ENCODE peak calls at places on chromosomes 7 and 10, in six cellular contexts. Z, F, P, A, X and Q are unnamed samples.

GRCh38 chr7:725223-726005 is 1.1 kb upstream of the DNAAF5 start:
- DNase-seq in A (no peak), P (no peak), X (no peak), Z (no peak), F (no peak), Q (no peak)

GRCh38 chr10:69653561-69653960 is 23.5 kb downstream of the FAM241B start:
- DNase-seq in X (no peak), P (no peak), Z (no peak), F (no peak), A (no peak), Q (no peak)

GRCh38 chr10:70596860-70597809 is 5.4 kb downstream of the PRF1 start:
- DNase-seq in A (peak; percentile 41), P (peak; percentile 29), Z (peak; percentile 62), F (peak; percentile 19), X (no peak), Q (no peak)

GRCh38 chr7:11082552-11083213 is 109.0 kb downstream of the PHF14 start:
- DNase-seq in P (no peak), X (no peak), Z (no peak), F (peak; percentile 75), A (no peak), Q (no peak)

GRCh38 chr7:69633122-69633892 is 35.0 kb downstream of the AUTS2 start:
- DNase-seq in F (no peak), Z (no peak), A (no peak), X (no peak), P (no peak), Q (no peak)

GRCh38 chr7:140232959-140233649 is 56.3 kb upstream of the KDM7A start:
- DNase-seq in Z (no peak), X (peak; percentile 70), A (no peak), P (no peak), F (peak; percentile 52), Q (no peak)

GRCh38 chr10:19749185-19749729 is 67.0 kb upstream of the PLXDC2 start:
- DNase-seq in Z (no peak), A (no peak), X (no peak), F (no peak), P (no peak), Q (no peak)

GRCh38 chr10:132407846-132408278 is 10.9 kb downstream of the PWWP2B start:
- DNase-seq in Z (peak; percentile 55), F (no peak), P (peak; percentile 91), A (no peak), X (no peak), Q (peak; percentile 62)

GRCh38 chr7:142066536-142066935 is 45.0 kb upstream of the MGAM2 start:
- DNase-seq in X (no peak), F (no peak), P (no peak), Z (no peak), A (no peak), Q (no peak)

GRCh38 chr7:17492437-17492836 is 194.0 kb downstream of the AHR start:
- DNase-seq in X (peak; percentile 41), A (no peak), F (no peak), Z (no peak), P (no peak), Q (no peak)

GRCh38 chr7:12895296-12895695 is 207.9 kb downstream of the ARL4A start:
- DNase-seq in X (no peak), Z (no peak), A (no peak), F (no peak), P (no peak), Q (no peak)

GRCh38 chr7:127913686-127914085 is 117.6 kb downstream of the LRRC4 start:
- DNase-seq in P (no peak), A (no peak), X (no peak), F (no peak), Z (no peak), Q (no peak)

GRCh38 chr10:128612631-128613030 is 486.4 kb upstream of the MKI67 start:
- DNase-seq in P (no peak), X (no peak), A (no peak), Z (no peak), F (no peak), Q (no peak)

GRCh38 chr10:63466168-63466935 is 575 bp upstream of the JMJD1C start:
- DNase-seq in Z (peak; percentile 55), P (no peak), F (peak; percentile 54), A (peak; percentile 28), X (no peak), Q (peak; percentile 19)

GRCh38 chr10:110858297-110858934 is 13.3 kb upstream of the PDCD4 start:
- DNase-seq in X (no peak), F (no peak), P (no peak), A (peak; percentile 36), Z (no peak), Q (no peak)

GRCh38 chr7:95718556-95719410 is 53.6 kb upstream of the DYNC1I1 start:
- DNase-seq in F (no peak), P (no peak), Z (peak; percentile 29), A (no peak), X (no peak), Q (no peak)

GRCh38 chr10:53153831-53154230 is 381.2 kb upstream of the MBL2 start:
- DNase-seq in X (no peak), Z (no peak), A (no peak), P (no peak), F (no peak), Q (no peak)

GRCh38 chr10:88212069-88212468 is 348.6 kb downstream of the PTEN start:
- DNase-seq in Z (no peak), P (no peak), X (no peak), A (no peak), F (no peak), Q (no peak)

GRCh38 chr7:14835399-14835798 is 67.2 kb downstream of the DGKB start:
- DNase-seq in F (no peak), Z (no peak), A (no peak), P (no peak), X (no peak), Q (no peak)

GRCh38 chr7:65975814-65976445 is 6.1 kb downstream of the GUSB start:
- DNase-seq in X (no peak), F (no peak), P (no peak), Z (no peak), A (peak; percentile 8), Q (no peak)

GRCh38 chr7:936131-937054 is 18.1 kb downstream of the ADAP1 start:
- DNase-seq in A (no peak), F (no peak), X (peak; percentile 92), P (no peak), Z (no peak), Q (peak; percentile 88)

GRCh38 chr10:45058580-45058979 is 57.9 kb downstream of the ZNF22 start:
- DNase-seq in A (no peak), P (no peak), F (no peak), X (no peak), Z (no peak), Q (no peak)

GRCh38 chr10:112296908-112297331 is 13.7 kb downstream of the TECTB start:
- DNase-seq in X (no peak), Z (peak; percentile 26), A (no peak), P (no peak), F (peak; percentile 70), Q (no peak)

GRCh38 chr7:130371059-130371458 is 9.2 kb upstream of the CPA1 start:
- DNase-seq in X (no peak), P (no peak), Z (no peak), F (no peak), A (no peak), Q (no peak)

GRCh38 chr10:22335204-22335956 is 9.9 kb upstream of the SPAG6 start:
- DNase-seq in A (no peak), X (no peak), P (peak; percentile 78), F (no peak), Z (peak; percentile 33), Q (no peak)

GRCh38 chr10:22333667-22334282 is 11.5 kb upstream of the SPAG6 start:
- DNase-seq in P (no peak), A (no peak), X (no peak), Z (no peak), F (no peak), Q (no peak)

GRCh38 chr10:22332116-22332692 is 11.3 kb downstream of the BMI1 start:
- DNase-seq in X (no peak), Z (no peak), P (no peak), F (no peak), A (no peak), Q (no peak)

GRCh38 chr10:22334414-22335203 is 10.7 kb upstream of the SPAG6 start:
- DNase-seq in P (peak; percentile 88), F (no peak), A (no peak), Z (no peak), X (no peak), Q (no peak)

GRCh38 chr10:22333167-22333566 is 12.1 kb upstream of the SPAG6 start:
- DNase-seq in P (no peak), A (no peak), X (no peak), F (no peak), Z (no peak), Q (no peak)
- TF ChIP-seq TAF1 in P (no peak), A (no peak), X (no peak), F (no peak), Z (no peak), Q (no peak)

DNA sequence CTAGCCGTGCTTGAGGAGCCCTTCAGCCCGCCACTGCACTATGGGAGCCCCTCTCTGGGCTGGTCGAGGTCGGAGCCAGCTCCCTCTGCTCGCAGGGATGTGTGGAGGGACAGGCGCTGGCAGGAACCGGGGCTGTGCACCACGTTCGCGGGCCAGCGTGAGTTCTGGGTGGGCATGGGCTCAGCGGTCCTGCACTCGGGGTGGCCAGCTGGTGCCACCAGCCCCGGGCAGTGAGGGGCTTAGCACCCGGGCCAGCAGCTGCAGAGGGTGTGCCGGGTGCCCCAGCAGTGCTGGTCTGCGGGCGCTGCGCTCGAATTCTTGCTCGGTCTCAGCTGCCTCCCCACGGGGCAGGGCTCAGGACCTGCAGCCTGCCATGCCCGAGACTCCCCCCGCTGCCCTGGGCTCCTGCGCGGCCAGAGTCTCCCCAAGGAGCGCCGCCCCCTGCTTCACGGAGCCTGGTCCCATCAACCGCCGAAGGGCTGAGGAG is 90.8 kb upstream of the NRG3 start:
- DNase-seq in F (no peak), Z (no peak), X (no peak), A (no peak), P (no peak), Q (no peak)
- TF ChIP-seq TAF1 in F (no peak), Z (no peak), X (no peak), A (no peak), P (no peak), Q (no peak)

GRCh38 chr10:104580321-104580720 is 60.8 kb upstream of the SORCS3 start:
- DNase-seq in A (no peak), Z (no peak), P (no peak), F (no peak), X (no peak), Q (no peak)
- TF ChIP-seq TAF1 in A (no peak), Z (no peak), P (no peak), F (no peak), X (no peak), Q (no peak)

DNA sequence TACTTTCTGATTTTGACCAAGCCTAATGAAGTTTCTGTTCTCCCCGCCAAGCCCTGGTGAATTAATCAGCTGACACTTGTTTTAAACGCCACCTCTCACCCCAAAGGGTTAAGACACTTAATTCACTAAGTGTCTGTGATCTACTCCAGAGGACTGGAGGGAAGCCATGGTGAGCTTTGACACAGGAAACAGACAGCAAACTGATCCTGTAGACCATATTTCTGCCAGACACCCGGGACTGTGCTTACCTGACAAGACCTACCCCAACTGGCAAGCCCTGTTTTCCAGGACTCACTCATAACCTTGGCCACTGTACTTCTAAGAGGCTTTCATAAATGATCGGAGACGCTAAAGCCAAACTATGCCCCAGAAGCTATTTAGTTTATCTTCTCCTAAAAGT is 126.0 kb downstream of the STRA8 start:
- DNase-seq in X (no peak), F (no peak), P (no peak), Z (no peak), A (no peak), Q (no peak)
- TF ChIP-seq TAF1 in X (no peak), F (no peak), P (no peak), Z (no peak), A (no peak), Q (no peak)